ENCODE peak calls at places on chromosomes 3 and 15, in six cellular contexts. J is neuronal stem cell, R is IMR-90, G is H9, E is mesenchymal stem cell, O is H1. T is an unnamed sample.

GRCh38 chr3:186413615-186414415 is 51.8 kb upstream of the DGKG start:
- DNase-seq in E (peak), O (peak), J (peak), R (no peak), G (peak), T (no peak)

GRCh38 chr3:24493951-24494615 is 567 bp downstream of the THRB start:
- DNase-seq in R (no peak), E (peak), G (peak), J (peak), O (no peak), T (peak)

GRCh38 chr3:71728632-71729342 is 3.6 kb upstream of the EIF4E3 start:
- DNase-seq in E (peak), O (no peak), R (no peak), G (peak), J (peak), T (no peak)

GRCh38 chr3:195139876-195140240 is 131.1 kb downstream of the XXYLT1 start:
- DNase-seq in O (no peak), R (peak), E (peak), G (no peak), J (no peak), T (peak)

GRCh38 chr3:107796786-107797185 is 274.0 kb downstream of the BBX start:
- DNase-seq in R (peak), G (no peak), E (peak), J (no peak), O (no peak), T (no peak)

GRCh38 chr3:187713504-187713903 is 11.1 kb upstream of the RTP2 start:
- DNase-seq in G (no peak), O (no peak), J (no peak), E (peak), R (peak), T (no peak)

GRCh38 chr3:47431225-47431624 is 44.5 kb downstream of the SCAP start:
- DNase-seq in J (no peak), G (no peak), E (no peak), O (no peak), R (no peak), T (no peak)

GRCh38 chr3:4302747-4303146 is 422 bp upstream of the SETMAR start:
- DNase-seq in G (no peak), O (no peak), E (no peak), J (no peak), R (no peak), T (no peak)

GRCh38 chr3:197206913-197207312 is 91.5 kb downstream of the DLG1 start:
- DNase-seq in J (no peak), O (no peak), G (no peak), R (no peak), E (no peak), T (no peak)

GRCh38 chr15:90959894-90960293 is 5.2 kb downstream of the RCCD1 start:
- DNase-seq in O (no peak), J (no peak), R (peak), E (no peak), G (no peak), T (no peak)

GRCh38 chr3:24640330-24640877 is 145.8 kb upstream of the THRB start:
- DNase-seq in O (no peak), R (no peak), G (no peak), J (no peak), E (peak), T (peak)

GRCh38 chr3:10806001-10806400 is 10.0 kb upstream of the SLC6A11 start:
- DNase-seq in O (no peak), J (no peak), R (no peak), E (no peak), G (no peak), T (no peak)

GRCh38 chr15:29034593-29035364 is 149.0 kb downstream of the APBA2 start:
- DNase-seq in J (no peak), G (peak), R (no peak), O (no peak), E (no peak), T (no peak)

GRCh38 chr3:24689353-24689752 is 194.7 kb upstream of the THRB start:
- DNase-seq in J (no peak), G (no peak), O (no peak), E (no peak), R (no peak), T (no peak)

GRCh38 chr3:27578032-27578431 is 93.8 kb upstream of the SLC4A7 start:
- DNase-seq in O (no peak), G (no peak), J (no peak), E (no peak), R (peak), T (no peak)

GRCh38 chr3:15306979-15307359 is 25.4 kb downstream of the SH3BP5 start:
- DNase-seq in E (no peak), R (no peak), J (no peak), O (no peak), G (no peak), T (no peak)

GRCh38 chr3:148852271-148853000 is 12.7 kb upstream of the CPA3 start:
- DNase-seq in R (no peak), J (no peak), E (no peak), G (no peak), O (no peak), T (no peak)

GRCh38 chr15:90560229-90560771 is 30.6 kb downstream of the CRTC3 start:
- DNase-seq in O (no peak), R (peak), E (peak), J (no peak), G (no peak), T (peak)

GRCh38 chr3:61877359-61877770 is 316.0 kb downstream of the PTPRG start:
- DNase-seq in R (no peak), G (no peak), E (peak), J (no peak), O (no peak), T (no peak)

GRCh38 chr3:108091498-108092259 is 848 bp upstream of the CD47 start:
- DNase-seq in O (no peak), R (no peak), E (no peak), J (no peak), G (peak), T (peak)

GRCh38 chr15:60840306-60840702 is 361.4 kb upstream of the ICE2 start:
- DNase-seq in J (no peak), E (peak), O (no peak), G (peak), R (peak), T (no peak)

GRCh38 chr3:70820397-70820796 is 508.0 kb upstream of the MDFIC2 start:
- DNase-seq in E (no peak), R (no peak), O (no peak), G (no peak), J (no peak), T (no peak)

GRCh38 chr15:78061963-78062427 is 15.5 kb downstream of the TBC1D2B start:
- DNase-seq in G (no peak), R (peak), J (no peak), O (no peak), E (peak), T (no peak)

GRCh38 chr3:134459506-134460041 is 26.2 kb downstream of the ANAPC13 start:
- DNase-seq in O (no peak), E (no peak), G (no peak), R (no peak), J (no peak), T (no peak)

GRCh38 chr3:183728204-183728603 is 30.6 kb downstream of the YEATS2 start:
- DNase-seq in E (no peak), R (no peak), O (no peak), G (no peak), J (no peak), T (no peak)

GRCh38 chr3:184717608-184717995 is 5.7 kb upstream of the MAGEF1 start:
- DNase-seq in O (no peak), R (no peak), G (no peak), E (no peak), J (no peak), T (no peak)

GRCh38 chr3:12679468-12679867 is 15.6 kb upstream of the RAF1 start:
- DNase-seq in G (no peak), O (no peak), R (peak), J (no peak), E (peak), T (peak)

GRCh38 chr3:66490214-66490613 is 10.6 kb downstream of the LRIG1 start:
- DNase-seq in E (peak), J (no peak), O (no peak), G (no peak), R (peak), T (no peak)
- H3K18ac ChIP-seq in E (no peak), J (no peak), O (peak), G (no peak), R (no peak), T (no peak)

GRCh38 chr15:39246523-39246922 is 334.4 kb upstream of the THBS1 start:
- DNase-seq in E (no peak), O (no peak), G (no peak), J (no peak), R (peak), T (no peak)

GRCh38 chr15:39242345-39242744 is 338.5 kb upstream of the THBS1 start:
- DNase-seq in E (peak), R (peak), J (no peak), O (no peak), G (no peak), T (peak)

GRCh38 chr15:39247574-39247973 is 333.3 kb upstream of the THBS1 start:
- DNase-seq in E (no peak), G (no peak), O (no peak), J (no peak), R (peak), T (no peak)

GRCh38 chr15:39243396-39243795 is 337.5 kb upstream of the THBS1 start:
- DNase-seq in G (no peak), J (no peak), R (peak), E (no peak), O (no peak), T (peak)

GRCh38 chr15:39244776-39245175 is 336.1 kb upstream of the THBS1 start:
- DNase-seq in E (no peak), G (no peak), R (no peak), J (no peak), O (no peak), T (no peak)
- H4K91ac ChIP-seq in E (no peak), G (no peak), R (peak), J (no peak), O (no peak), T (no peak)

GRCh38 chr15:98650871-98651481 is 2.6 kb downstream of the IGF1R start:
- DNase-seq in J (no peak), O (no peak), R (peak), E (peak), G (no peak), T (peak)

GRCh38 chr15:98655732-98656131 is 7.4 kb downstream of the IGF1R start:
- DNase-seq in R (no peak), O (no peak), J (no peak), E (no peak), G (no peak), T (no peak)

GRCh38 chr15:98651581-98652220 is 3.4 kb downstream of the IGF1R start:
- DNase-seq in E (peak), O (no peak), J (no peak), R (peak), G (no peak), T (no peak)

GRCh38 chr15:98654790-98655360 is 6.5 kb downstream of the IGF1R start:
- DNase-seq in R (no peak), O (no peak), E (no peak), J (no peak), G (no peak), T (no peak)

DNA sequence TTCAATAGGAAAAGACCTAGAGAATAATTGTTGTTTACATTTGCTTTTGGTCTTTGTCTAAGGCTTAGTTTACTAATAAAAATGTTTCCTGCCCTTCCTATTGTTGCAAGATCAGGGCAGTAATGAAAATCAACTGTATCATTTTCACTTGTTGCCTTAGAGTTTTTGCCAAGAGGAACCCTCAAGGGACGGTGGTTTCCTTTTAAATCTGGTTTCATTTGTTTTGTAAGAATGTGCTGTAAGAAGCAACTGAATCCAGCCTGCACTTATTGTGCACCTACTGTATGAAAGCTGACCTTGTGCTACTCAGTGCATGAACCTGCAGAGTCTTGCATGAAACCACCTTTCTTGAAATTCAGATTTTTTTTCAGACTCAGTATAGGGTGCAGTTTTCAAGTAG is 5.3 kb downstream of the IGF1R start:
- DNase-seq in E (no peak), R (no peak), O (no peak), J (no peak), G (no peak), T (no peak)
- H3K18ac ChIP-seq in E (no peak), R (no peak), O (no peak), J (no peak), G (no peak), T (no peak)

GRCh38 chr3:126442849-126443229 is 32.9 kb downstream of the ZXDC start:
- DNase-seq in O (no peak), J (no peak), G (peak), R (no peak), E (no peak), T (no peak)
- H4K91ac ChIP-seq in O (no peak), J (no peak), G (no peak), R (no peak), E (no peak), T (no peak)

GRCh38 chr3:65855370-65856100 is 183.2 kb downstream of the MAGI1 start:
- DNase-seq in R (peak), O (no peak), J (no peak), E (peak), G (no peak), T (peak)
- H3K18ac ChIP-seq in R (no peak), O (no peak), J (no peak), E (no peak), G (no peak), T (no peak)

T was measured in trophoblast cell.